ENCODE peak calls at places on chromosomes 7 and 10, in four cellular contexts. K, C, Z and I are unnamed samples.

GRCh38 chr7:51025668-51026067 is 243.0 kb upstream of the GRB10 start:
- DNase-seq in K (no peak), Z (no peak), C (no peak), I (no peak)

GRCh38 chr10:4810093-4810492 is 15.9 kb upstream of the AKR1E2 start:
- DNase-seq in Z (no peak), C (no peak), K (no peak), I (peak)

GRCh38 chr7:101332026-101332425 is 10.4 kb upstream of the IFT22 start:
- DNase-seq in C (no peak), K (no peak), Z (no peak), I (no peak)

GRCh38 chr10:128927821-128928220 is 539.2 kb upstream of the MGMT start:
- DNase-seq in C (peak), K (no peak), Z (no peak), I (no peak)

GRCh38 chr7:138001529-138002095 is at the start of gene CREB3L2:
- DNase-seq in Z (peak), C (peak), K (peak), I (peak)

GRCh38 chr7:157792954-157793353 is 456.1 kb downstream of the DNAJB6 start:
- DNase-seq in K (no peak), Z (no peak), C (no peak), I (no peak)

GRCh38 chr10:104316321-104317099 is 21.8 kb downstream of the ITPRIP start:
- DNase-seq in C (no peak), K (no peak), Z (peak), I (no peak)

GRCh38 chr7:98618786-98619185 is 1.7 kb downstream of the NPTX2 start:
- DNase-seq in C (no peak), K (peak), Z (no peak), I (no peak)

GRCh38 chr10:63633677-63634487 is 112.7 kb downstream of the REEP3 start:
- DNase-seq in C (no peak), Z (peak), K (peak), I (peak)

GRCh38 chr10:126910798-126911197 is 5.6 kb downstream of the DOCK1 start:
- DNase-seq in C (no peak), Z (no peak), K (no peak), I (no peak)

GRCh38 chr7:107165341-107165740 is 3.5 kb upstream of the HBP1 start:
- DNase-seq in C (no peak), K (no peak), Z (no peak), I (no peak)

GRCh38 chr7:48246073-48246472 is 74.8 kb downstream of the ABCA13 start:
- DNase-seq in Z (no peak), C (no peak), K (no peak), I (peak)

GRCh38 chr7:71005109-71005508 is 126.8 kb upstream of the GALNT17 start:
- DNase-seq in C (no peak), K (no peak), Z (no peak), I (no peak)

DNA sequence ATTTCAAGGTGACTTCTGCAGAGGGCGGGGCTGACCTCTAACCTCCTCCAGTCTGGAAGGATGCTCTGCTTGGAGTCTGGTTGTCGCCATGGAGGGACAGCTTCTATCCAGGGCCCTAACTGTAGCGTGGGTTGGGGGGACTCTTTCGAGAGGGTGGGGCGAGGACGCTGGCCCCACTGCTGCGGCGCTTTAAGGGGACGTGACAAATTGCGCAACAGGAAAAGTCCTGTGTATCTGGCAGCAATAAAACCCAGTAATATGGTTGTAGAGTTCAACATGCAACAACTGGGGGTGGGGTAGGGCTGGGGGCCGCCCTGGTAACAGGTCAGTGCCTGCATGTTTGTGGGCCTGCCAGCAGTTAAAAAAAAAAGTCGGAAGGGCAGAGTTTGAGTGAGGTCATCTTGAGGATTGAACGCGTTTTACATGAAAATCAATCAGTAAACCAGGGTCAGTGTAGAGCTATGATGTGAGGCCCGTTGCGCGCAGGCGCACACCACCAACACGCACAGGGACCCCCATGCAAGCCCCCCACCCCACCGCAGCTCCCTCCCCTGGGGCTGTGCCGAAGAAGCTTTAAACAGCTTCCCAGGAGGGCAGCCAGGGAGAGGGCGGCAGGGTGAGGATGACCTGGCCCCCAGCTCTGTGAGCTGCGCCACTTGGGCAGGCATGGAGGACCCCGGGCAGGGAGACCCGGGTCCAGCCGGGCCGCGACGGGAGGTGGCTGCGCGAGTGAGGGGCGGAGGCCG is 4.3 kb downstream of the SHH start:
- DNase-seq in K (no peak), C (no peak), Z (no peak), I (no peak)
- H3K4me3 ChIP-seq in K (no peak), C (peak), Z (peak), I (no peak)

GRCh38 chr7:116188-116981 is 76.0 kb upstream of the FAM20C start:
- DNase-seq in Z (no peak), K (no peak), C (no peak), I (no peak)
- TF ChIP-seq CTCF in Z (no peak), K (no peak), C (no peak), I (no peak)

GRCh38 chr10:59793924-59794323 is 40.7 kb upstream of the MRLN start:
- DNase-seq in Z (no peak), C (no peak), K (no peak), I (peak)

GRCh38 chr10:59801171-59801570 is 47.9 kb upstream of the MRLN start:
- DNase-seq in K (no peak), C (no peak), Z (no peak), I (no peak)

GRCh38 chr10:59803714-59804113 is 50.5 kb upstream of the MRLN start:
- DNase-seq in Z (no peak), K (no peak), C (no peak), I (no peak)

GRCh38 chr10:59804220-59804619 is 51.0 kb upstream of the MRLN start:
- DNase-seq in C (no peak), Z (no peak), K (no peak), I (no peak)

GRCh38 chr10:59799421-59799820 is 46.2 kb upstream of the MRLN start:
- DNase-seq in C (no peak), Z (no peak), K (no peak), I (no peak)
- H3K4me3 ChIP-seq in C (no peak), Z (no peak), K (no peak), I (no peak)

GRCh38 chr10:132508497-132509443 is 28.8 kb upstream of the INPP5A start:
- DNase-seq in K (no peak), Z (no peak), C (peak), I (no peak)
- TF ChIP-seq CTCF in K (no peak), Z (no peak), C (peak), I (no peak)

GRCh38 chr7:29196191-29196590 is 1.6 kb downstream of the CHN2 start:
- DNase-seq in Z (no peak), K (no peak), C (no peak), I (no peak)
- H3K4me3 ChIP-seq in Z (no peak), K (no peak), C (no peak), I (no peak)

DNA sequence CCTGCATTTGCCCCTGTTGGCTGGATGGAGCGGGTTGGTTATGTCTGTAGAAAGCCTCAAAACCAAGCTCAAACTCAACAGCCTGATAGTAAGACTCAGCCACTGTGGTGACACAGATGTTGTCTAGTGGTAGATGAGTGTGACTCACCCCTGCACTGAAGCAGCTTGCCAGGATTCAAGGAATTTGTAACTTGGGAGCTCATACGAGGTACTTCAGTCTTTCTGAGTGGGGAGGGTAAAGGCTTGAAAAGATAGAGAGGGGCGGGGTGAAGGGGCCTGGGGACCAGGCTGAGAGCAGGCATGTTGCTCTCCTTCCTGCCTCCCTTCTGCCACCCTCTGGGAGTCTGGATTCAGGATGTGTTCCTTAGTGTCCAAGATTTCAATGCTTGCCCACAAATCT is 22.9 kb upstream of the AQP1 start:
- DNase-seq in Z (no peak), C (no peak), K (peak), I (peak)
- TF ChIP-seq CTCF in Z (no peak), C (peak), K (no peak), I (no peak)

GRCh38 chr10:94546058-94546595 is 539 bp downstream of the HELLS start:
- DNase-seq in K (peak), Z (peak), C (no peak), I (peak)
- H3K4me3 ChIP-seq in K (peak), Z (peak), C (peak), I (peak)